ENCODE peak calls at places on chromosomes 1 and 21, in four cellular contexts. U, W, V and D are unnamed samples.

GRCh38 chr21:42036313-42036712 is 26.2 kb upstream of the ZBTB21 start:
- DNase-seq in U (no peak), W (no peak), V (no peak), D (no peak)

GRCh38 chr1:116478621-116479020 is 92.2 kb downstream of the CD58 start:
- DNase-seq in U (peak), W (no peak), V (no peak), D (no peak)

GRCh38 chr1:162590101-162590500 is 28.6 kb downstream of the UAP1 start:
- DNase-seq in U (no peak), W (no peak), V (no peak), D (no peak)

GRCh38 chr21:35136586-35137254 is 87.6 kb upstream of the RUNX1 start:
- DNase-seq in U (peak), W (peak), V (peak), D (no peak)

GRCh38 chr1:118264326-118264725 is 79.3 kb upstream of the SPAG17 start:
- DNase-seq in U (no peak), W (no peak), V (no peak), D (no peak)

GRCh38 chr1:85502625-85503083 is 37.7 kb upstream of the DDAH1 start:
- DNase-seq in U (peak), W (peak), V (peak), D (no peak)

GRCh38 chr1:238562376-238562775 is 671.7 kb upstream of the ZP4 start:
- DNase-seq in U (no peak), W (peak), V (no peak), D (no peak)

GRCh38 chr1:6889875-6890480 is 104.7 kb downstream of the CAMTA1 start:
- DNase-seq in U (peak), W (peak), V (peak), D (peak)

GRCh38 chr1:183925947-183926346 is 111.6 kb downstream of the COLGALT2 start:
- DNase-seq in U (no peak), W (no peak), V (no peak), D (no peak)

GRCh38 chr1:160541622-160542302 is 18.7 kb upstream of the SLAMF6 start:
- DNase-seq in U (no peak), W (no peak), V (no peak), D (no peak)

GRCh38 chr1:207888647-207889046 is 22.3 kb downstream of the CD34 start:
- DNase-seq in U (no peak), W (peak), V (no peak), D (no peak)

GRCh38 chr1:168582690-168583325 is 6.4 kb downstream of the XCL1 start:
- DNase-seq in U (no peak), W (no peak), V (no peak), D (no peak)

GRCh38 chr1:59498640-59499039 is 201.7 kb downstream of the FGGY start:
- DNase-seq in U (no peak), W (no peak), V (no peak), D (no peak)

GRCh38 chr1:98677288-98677687 is 15.8 kb downstream of the SNX7 start:
- DNase-seq in U (no peak), W (peak), V (no peak), D (no peak)

GRCh38 chr1:230011333-230012092 is 55.5 kb upstream of the GALNT2 start:
- DNase-seq in U (no peak), W (no peak), V (no peak), D (no peak)

GRCh38 chr1:203324103-203325003 is 19.0 kb downstream of the BTG2 start:
- DNase-seq in U (no peak), W (no peak), V (no peak), D (peak)

GRCh38 chr1:156495401-156496140 is 5.0 kb downstream of the MEF2D start:
- DNase-seq in U (no peak), W (no peak), V (no peak), D (no peak)

GRCh38 chr1:239586128-239586527 is 199.8 kb downstream of the CHRM3 start:
- DNase-seq in U (no peak), W (no peak), V (no peak), D (no peak)

GRCh38 chr1:43432907-43433306 is 20.8 kb downstream of the HYI start:
- DNase-seq in U (no peak), W (no peak), V (no peak), D (no peak)

GRCh38 chr1:54136269-54136896 is 16.4 kb downstream of the CDCP2 start:
- DNase-seq in U (no peak), W (no peak), V (no peak), D (no peak)

GRCh38 chr1:163115887-163116286 is 46.7 kb downstream of the RGS4 start:
- DNase-seq in U (no peak), W (no peak), V (no peak), D (no peak)

GRCh38 chr1:22281521-22282241 is 138.8 kb upstream of the WNT4 start:
- DNase-seq in U (no peak), W (no peak), V (no peak), D (no peak)

GRCh38 chr1:160168609-160169369 is 17.4 kb downstream of the ATP1A4 start:
- DNase-seq in U (peak), W (no peak), V (no peak), D (no peak)

GRCh38 chr1:24505816-24506215 is 3.2 kb downstream of the RCAN3 start:
- DNase-seq in U (no peak), W (no peak), V (no peak), D (no peak)

GRCh38 chr1:42935313-42935624 is 23.4 kb downstream of the SLC2A1 start:
- DNase-seq in U (no peak), W (no peak), V (peak), D (no peak)

GRCh38 chr1:224353975-224354930 is 2.4 kb upstream of the CNIH4 start:
- DNase-seq in U (no peak), W (no peak), V (no peak), D (no peak)

GRCh38 chr1:115189814-115190541 is 100.7 kb upstream of the TSPAN2 start:
- DNase-seq in U (no peak), W (peak), V (no peak), D (no peak)

GRCh38 chr21:31395268-31395667 is 51.2 kb upstream of the TIAM1 start:
- DNase-seq in U (no peak), W (no peak), V (no peak), D (no peak)

GRCh38 chr1:31936966-31937299 is 1.2 kb downstream of the PTP4A2 start:
- DNase-seq in U (no peak), W (no peak), V (no peak), D (no peak)

GRCh38 chr21:40841524-40842196 is 5.3 kb downstream of the DSCAM start:
- DNase-seq in U (peak), W (no peak), V (peak), D (no peak)

GRCh38 chr1:54989473-54989872 is 9.0 kb downstream of the TMEM61 start:
- DNase-seq in U (no peak), W (no peak), V (peak), D (no peak)

GRCh38 chr1:87515781-87516180 is 187.1 kb downstream of the LMO4 start:
- DNase-seq in U (no peak), W (no peak), V (no peak), D (no peak)

GRCh38 chr1:198629610-198630009 is 9.2 kb upstream of the PTPRC start:
- DNase-seq in U (no peak), W (no peak), V (no peak), D (no peak)

GRCh38 chr1:191707288-191707687 is 451.0 kb upstream of the RGS18 start:
- DNase-seq in U (no peak), W (no peak), V (no peak), D (no peak)

DNA sequence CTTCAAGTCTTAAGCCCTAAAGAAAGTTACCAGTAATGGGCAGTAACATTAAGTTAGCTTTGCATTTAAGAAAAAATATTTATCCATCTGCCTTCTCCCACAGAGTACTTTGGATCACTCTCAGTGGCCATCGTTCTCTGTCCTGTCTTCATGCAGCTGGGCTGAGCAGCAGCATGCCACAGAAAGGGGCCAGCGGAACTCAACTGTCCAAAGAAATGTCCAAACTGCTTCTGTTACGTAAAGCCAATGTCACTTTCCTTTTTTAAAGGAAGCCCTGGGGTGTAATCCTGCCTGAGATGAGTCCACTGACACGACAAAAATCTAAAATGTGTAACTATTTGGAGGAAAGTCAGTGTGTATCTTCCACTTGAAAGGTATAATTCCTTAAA is 291.6 kb downstream of the SMYD3 start:
- DNase-seq in U (no peak), W (no peak), V (no peak), D (no peak)
- H3K27ac ChIP-seq in U (no peak), W (peak), V (no peak), D (no peak)

DNA sequence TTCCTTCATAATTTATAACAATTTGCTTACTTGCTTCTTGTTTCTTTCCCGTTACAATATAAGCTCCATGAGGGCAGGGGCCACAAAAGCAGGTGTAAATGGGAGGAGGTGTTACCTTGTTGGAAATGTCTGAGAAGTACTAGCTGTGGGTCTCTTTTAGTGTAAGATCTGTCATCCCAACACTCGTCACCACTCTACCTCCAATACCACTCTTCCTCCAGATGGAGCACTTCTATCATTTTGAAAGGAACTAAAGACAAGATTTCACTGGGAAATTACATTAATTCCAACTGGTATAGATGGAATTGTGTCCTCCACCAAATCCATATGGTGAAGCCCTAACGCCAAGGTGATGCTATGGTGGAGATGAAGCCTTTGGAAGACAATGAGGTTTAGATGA is 53.0 kb upstream of the CPLANE2 start:
- DNase-seq in U (peak), W (no peak), V (no peak), D (no peak)
- TF ChIP-seq CTCF in U (peak), W (no peak), V (no peak), D (no peak)

GRCh38 chr1:102851616-102852015 is 256.7 kb downstream of the COL11A1 start:
- DNase-seq in U (no peak), W (peak), V (no peak), D (no peak)

GRCh38 chr1:102852583-102852982 is 255.7 kb downstream of the COL11A1 start:
- DNase-seq in U (no peak), W (no peak), V (no peak), D (no peak)

GRCh38 chr1:102858695-102859094 is 249.6 kb downstream of the COL11A1 start:
- DNase-seq in U (no peak), W (no peak), V (no peak), D (no peak)

GRCh38 chr1:102853701-102854187 is 254.6 kb downstream of the COL11A1 start:
- DNase-seq in U (no peak), W (no peak), V (no peak), D (no peak)
- H3K27ac ChIP-seq in U (no peak), W (no peak), V (no peak), D (no peak)

GRCh38 chr1:241408170-241408569 is 51.2 kb upstream of the RGS7 start:
- DNase-seq in U (peak), W (peak), V (no peak), D (no peak)
- TF ChIP-seq CTCF in U (peak), W (peak), V (no peak), D (no peak)

DNA sequence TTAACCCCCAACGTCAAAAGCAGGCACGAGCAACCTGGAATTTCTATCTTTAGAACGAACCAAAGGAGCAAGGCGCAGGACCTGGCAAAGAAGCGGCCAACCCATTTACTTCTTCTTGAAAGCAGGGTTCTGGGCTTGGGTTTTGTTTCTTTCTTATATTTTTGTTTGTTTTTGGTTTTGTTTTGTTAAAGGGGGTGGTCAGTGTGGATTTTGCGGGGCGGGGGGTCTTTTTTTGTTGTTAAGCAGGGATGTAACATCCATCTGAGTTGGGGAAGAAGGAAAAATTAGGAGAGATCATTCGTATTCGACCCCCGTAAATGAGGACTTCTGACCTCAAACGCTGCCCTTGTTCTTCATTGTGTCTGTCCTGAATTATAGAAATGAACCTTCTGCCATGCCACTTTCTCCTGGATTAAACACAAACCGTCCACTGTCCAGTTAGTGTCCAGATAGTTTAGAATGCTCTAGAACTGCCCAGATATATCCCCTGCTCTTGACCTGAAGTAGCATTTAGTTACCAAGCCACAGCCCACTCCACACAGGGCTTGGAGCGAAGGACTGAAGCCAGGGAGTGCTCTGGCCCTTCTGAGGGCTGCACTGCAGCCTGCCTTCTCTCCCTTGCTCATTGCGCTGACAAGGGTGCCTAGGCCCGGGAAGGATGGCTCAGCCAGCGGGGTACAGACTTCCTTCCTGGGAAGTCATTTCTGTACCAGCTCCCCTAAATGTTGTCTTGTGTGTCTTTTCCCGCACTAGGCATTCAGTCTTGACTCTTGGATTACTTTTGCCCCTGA is 935 bp upstream of the APP start:
- DNase-seq in U (no peak), W (no peak), V (no peak), D (no peak)
- H3K27ac ChIP-seq in U (no peak), W (no peak), V (peak), D (no peak)